ENCODE peak calls at places on chromosome 17, in six cellular contexts. H is activated CD8-positive, alpha-beta memory T cell treated with anti-CD3 and anti-CD28 coated beads for 1 hour; B is fibroblast of mammary gland; D is skeletal muscle cell; S is uterus; N is C1 segment of cervical spinal cord. Z is an unnamed sample.

GRCh38 chr17:47310186-47310733 is 13.5 kb upstream of the EFCAB13 start:
- DNase-seq in H (no peak), B (no peak), D (no peak), S (no peak), N (no peak), Z (no peak)

GRCh38 chr17:2883544-2884203 is 87.4 kb downstream of the RAP1GAP2 start:
- DNase-seq in H (no peak), B (peak), D (no peak), S (no peak), N (no peak), Z (no peak)

GRCh38 chr17:38911081-38911730 is 14.2 kb upstream of the LASP1NB start:
- DNase-seq in H (no peak), B (no peak), D (no peak), S (peak), N (no peak), Z (no peak)

GRCh38 chr17:77474292-77474988 is 333.7 kb downstream of the SEC14L1 start:
- DNase-seq in H (no peak), B (peak), D (no peak), S (peak), N (no peak), Z (no peak)

GRCh38 chr17:81582769-81583168 is 30.6 kb upstream of the FAAP100 start:
- DNase-seq in H (no peak), B (no peak), D (no peak), S (no peak), N (no peak), Z (no peak)

GRCh38 chr17:40873255-40873654 is 6.2 kb upstream of the KRT12 start:
- DNase-seq in H (no peak), B (no peak), D (no peak), S (no peak), N (no peak), Z (no peak)

GRCh38 chr17:14717849-14718248 is 417.0 kb downstream of the HS3ST3B1 start:
- DNase-seq in H (no peak), B (no peak), D (no peak), S (no peak), N (no peak), Z (no peak)

GRCh38 chr17:75823257-75824041 is 20.8 kb downstream of the UNC13D start:
- DNase-seq in H (no peak), B (no peak), D (no peak), S (no peak), N (no peak), Z (no peak)

GRCh38 chr17:44543213-44543904 is 13.9 kb upstream of the FZD2 start:
- DNase-seq in H (no peak), B (peak), D (peak), S (no peak), N (no peak), Z (no peak)

GRCh38 chr17:65973237-65973636 is 218.7 kb downstream of the CEP112 start:
- DNase-seq in H (no peak), B (no peak), D (no peak), S (no peak), N (no peak), Z (no peak)

GRCh38 chr17:10815318-10815717 is 11.4 kb upstream of the TMEM238L start:
- DNase-seq in H (no peak), B (no peak), D (no peak), S (no peak), N (no peak), Z (no peak)

GRCh38 chr17:77352441-77352840 is 211.7 kb downstream of the SEC14L1 start:
- DNase-seq in H (no peak), B (no peak), D (no peak), S (peak), N (no peak), Z (no peak)

GRCh38 chr17:57533684-57534305 is 211.3 kb downstream of the CCDC182 start:
- DNase-seq in H (no peak), B (no peak), D (no peak), S (no peak), N (no peak), Z (no peak)

GRCh38 chr17:79907855-79908254 is 68.6 kb upstream of the CBX4 start:
- DNase-seq in H (no peak), B (peak), D (no peak), S (no peak), N (no peak), Z (no peak)

GRCh38 chr17:5485270-5486205 is at the start of gene DERL2:
- DNase-seq in H (no peak), B (peak), D (no peak), S (no peak), N (no peak), Z (no peak)

GRCh38 chr17:1053661-1054360 is 56.9 kb downstream of the TIMM22 start:
- DNase-seq in H (no peak), B (no peak), D (no peak), S (no peak), N (no peak), Z (no peak)

GRCh38 chr17:36124879-36125824 is 21.5 kb downstream of the CCL4 start:
- DNase-seq in H (no peak), B (peak), D (no peak), S (no peak), N (no peak), Z (no peak)

GRCh38 chr17:37813753-37814152 is 68.9 kb upstream of the HNF1B start:
- DNase-seq in H (no peak), B (peak), D (peak), S (no peak), N (no peak), Z (no peak)

GRCh38 chr17:74314877-74315276 is 11.1 kb upstream of the KIF19 start:
- DNase-seq in H (no peak), B (no peak), D (no peak), S (no peak), N (no peak), Z (no peak)

GRCh38 chr17:78472035-78472905 is 93.8 kb downstream of the PGS1 start:
- DNase-seq in H (no peak), B (no peak), D (no peak), S (no peak), N (no peak), Z (no peak)

GRCh38 chr17:3992370-3992769 is 28.1 kb upstream of the ATP2A3 start:
- DNase-seq in H (no peak), B (no peak), D (no peak), S (no peak), N (no peak), Z (no peak)

GRCh38 chr17:75491680-75492079 is 23.7 kb downstream of the CASKIN2 start:
- DNase-seq in H (no peak), B (no peak), D (no peak), S (no peak), N (no peak), Z (no peak)

GRCh38 chr17:27237890-27238289 is 56.0 kb upstream of the WSB1 start:
- DNase-seq in H (no peak), B (no peak), D (no peak), S (no peak), N (no peak), Z (no peak)

GRCh38 chr17:17062356-17062755 is 20.1 kb downstream of the MPRIP start:
- DNase-seq in H (no peak), B (peak), D (no peak), S (no peak), N (no peak), Z (no peak)

GRCh38 chr17:15289285-15290185 is 24.4 kb upstream of the PMP22 start:
- DNase-seq in H (no peak), B (peak), D (no peak), S (no peak), N (no peak), Z (no peak)

GRCh38 chr17:16486373-16487250 is 5.4 kb downstream of the LRRC75A start:
- DNase-seq in H (no peak), B (peak), D (peak), S (peak), N (peak), Z (no peak)

GRCh38 chr17:12745481-12745880 is 43.8 kb upstream of the ARHGAP44 start:
- DNase-seq in H (no peak), B (no peak), D (no peak), S (no peak), N (no peak), Z (no peak)

GRCh38 chr17:76139801-76140660 is 1.0 kb downstream of the FOXJ1 start:
- DNase-seq in H (no peak), B (peak), D (no peak), S (no peak), N (no peak), Z (peak)

GRCh38 chr17:82252511-82253178 is 20.9 kb downstream of the CSNK1D start:
- DNase-seq in H (no peak), B (no peak), D (no peak), S (no peak), N (no peak), Z (no peak)

GRCh38 chr17:4833941-4834501 is 881 bp downstream of the MINK1 start:
- DNase-seq in H (no peak), B (peak), D (peak), S (no peak), N (peak), Z (no peak)

GRCh38 chr17:28747046-28747691 is 3.4 kb downstream of the TRAF4 start:
- DNase-seq in H (no peak), B (no peak), D (no peak), S (no peak), N (peak), Z (no peak)

GRCh38 chr17:49497147-49498036 is 2.3 kb downstream of the NGFR start:
- DNase-seq in H (no peak), B (peak), D (no peak), S (peak), N (no peak), Z (peak)

GRCh38 chr17:20094777-20095176 is 85.6 kb downstream of the SPECC1 start:
- DNase-seq in H (no peak), B (peak), D (no peak), S (no peak), N (no peak), Z (no peak)

GRCh38 chr17:54900457-54901229 is at the start of gene TOM1L1:
- DNase-seq in H (no peak), B (peak), D (no peak), S (peak), N (peak), Z (peak)

GRCh38 chr17:7774037-7774659 is 56.6 kb downstream of the DNAH2 start:
- DNase-seq in H (no peak), B (peak), D (peak), S (no peak), N (no peak), Z (no peak)

GRCh38 chr17:8462564-8462963 is 26.9 kb downstream of the NDEL1 start:
- DNase-seq in H (no peak), B (no peak), D (no peak), S (no peak), N (no peak), Z (no peak)

GRCh38 chr17:58786586-58787295 is 31.1 kb downstream of the PPM1E start:
- DNase-seq in H (no peak), B (peak), D (peak), S (no peak), N (no peak), Z (no peak)

GRCh38 chr17:9169116-9169515 is 147.8 kb downstream of the NTN1 start:
- DNase-seq in H (no peak), B (no peak), D (no peak), S (no peak), N (no peak), Z (no peak)